ENCODE peak calls at places on chromosomes 5 and 9, in seven cellular contexts. J, O, G, T, R, M and V are unnamed samples.

GRCh38 chr9:19781240-19781639 is 7.6 kb downstream of the SLC24A2 start:
- DNase-seq in T (no peak), O (no peak), M (no peak), R (no peak), J (no peak), G (no peak), V (no peak)

GRCh38 chr5:176578391-176578808 is 29.3 kb downstream of the CDHR2 start:
- DNase-seq in G (peak; percentile 37), R (no peak), M (no peak), T (peak; percentile 37), J (peak; percentile 21), O (no peak), V (peak; percentile 49)

GRCh38 chr5:52620315-52620714 is 167.4 kb upstream of the ITGA1 start:
- DNase-seq in T (no peak), R (no peak), J (no peak), G (no peak), M (no peak), O (no peak), V (no peak)

GRCh38 chr5:147750065-147750464 is 32.5 kb downstream of the JAKMIP2 start:
- DNase-seq in R (no peak), J (no peak), T (peak; percentile 8), M (no peak), G (no peak), O (no peak), V (no peak)

GRCh38 chr5:40221796-40222195 is 457.9 kb upstream of the PTGER4 start:
- DNase-seq in M (no peak), J (no peak), R (no peak), G (peak; percentile 94), O (no peak), T (no peak), V (no peak)

GRCh38 chr5:146047396-146047795 is 58.0 kb downstream of the PLAC8L1 start:
- DNase-seq in J (no peak), T (no peak), O (no peak), M (no peak), R (no peak), G (no peak), V (no peak)

GRCh38 chr5:88890070-88890781 is 7.2 kb upstream of the MEF2C start:
- DNase-seq in T (no peak), R (no peak), M (no peak), O (no peak), J (no peak), G (no peak), V (no peak)

GRCh38 chr5:154517181-154517580 is 39.2 kb upstream of the HAND1 start:
- DNase-seq in R (no peak), O (no peak), G (no peak), J (no peak), M (no peak), T (no peak), V (no peak)

GRCh38 chr5:179558912-179559279 is 8.5 kb downstream of the RUFY1 start:
- DNase-seq in O (no peak), J (no peak), G (peak; percentile 40), T (peak; percentile 85), R (no peak), M (no peak), V (no peak)

GRCh38 chr5:176550275-176550831 is 1.2 kb downstream of the CDHR2 start:
- DNase-seq in T (no peak), R (no peak), M (no peak), J (no peak), G (no peak), O (no peak), V (no peak)

GRCh38 chr5:135069016-135069770 is 35.2 kb upstream of the PITX1 start:
- DNase-seq in O (no peak), M (no peak), J (no peak), R (no peak), G (no peak), T (no peak), V (no peak)

GRCh38 chr5:176994460-176995121 is 12.0 kb downstream of the UIMC1 start:
- DNase-seq in G (peak; percentile 60), O (no peak), M (no peak), J (no peak), T (no peak), R (no peak), V (no peak)

GRCh38 chr9:106945727-106946690 is 83.0 kb downstream of the ZNF462 start:
- DNase-seq in J (no peak), T (no peak), R (no peak), O (peak; percentile 35), G (peak; percentile 94), M (no peak), V (no peak)

GRCh38 chr5:99243111-99243510 is 314.3 kb upstream of the CHD1 start:
- DNase-seq in T (no peak), J (no peak), G (no peak), R (no peak), M (no peak), O (no peak), V (no peak)

GRCh38 chr5:135443329-135443960 is 3.7 kb downstream of the DCANP1 start:
- DNase-seq in R (no peak), J (no peak), M (no peak), G (no peak), O (no peak), T (no peak), V (peak; percentile 88)

GRCh38 chr5:343461-344401 is 22.2 kb downstream of the AHRR start:
- DNase-seq in O (no peak), M (no peak), T (peak; percentile 65), R (peak; percentile 78), G (peak; percentile 46), J (no peak), V (peak; percentile 53)

GRCh38 chr5:95283022-95283615 is 1.8 kb downstream of the MCTP1 start:
- DNase-seq in R (no peak), J (no peak), O (no peak), M (no peak), G (no peak), T (peak; percentile 34), V (no peak)

GRCh38 chr5:97162045-97162444 is 19.6 kb upstream of the LIX1 start:
- DNase-seq in T (peak; percentile 72), G (peak; percentile 85), O (peak; percentile 61), J (peak; percentile 45), M (no peak), R (peak; percentile 56), V (no peak)

GRCh38 chr5:100777680-100778281 is 125.3 kb downstream of the ST8SIA4 start:
- DNase-seq in R (peak; percentile 31), G (peak; percentile 83), J (no peak), M (no peak), O (peak; percentile 81), T (no peak), V (no peak)

GRCh38 chr9:78566948-78567675 is 270.2 kb downstream of the PSAT1 start:
- DNase-seq in T (no peak), R (no peak), G (peak; percentile 56), J (no peak), O (no peak), M (no peak), V (no peak)

GRCh38 chr9:109602987-109603386 is 104.9 kb upstream of the PTPN3 start:
- DNase-seq in J (no peak), R (no peak), M (no peak), T (no peak), G (peak; percentile 6), O (no peak), V (no peak)

GRCh38 chr5:113345261-113345940 is 89.4 kb downstream of the TSSK1B start:
- DNase-seq in J (no peak), T (no peak), M (no peak), G (peak; percentile 85), R (no peak), O (no peak), V (no peak)

GRCh38 chr5:45484781-45485180 is 211.4 kb downstream of the HCN1 start:
- DNase-seq in T (no peak), J (no peak), M (no peak), R (no peak), O (no peak), G (no peak), V (no peak)

GRCh38 chr9:127283917-127284316 is 19.3 kb downstream of the GARNL3 start:
- DNase-seq in J (no peak), T (no peak), G (peak; percentile 53), R (no peak), M (no peak), O (no peak), V (no peak)

GRCh38 chr5:155616779-155617392 is 603.3 kb downstream of the KIF4B start:
- DNase-seq in J (peak; percentile 21), R (peak; percentile 64), M (peak; percentile 4), O (no peak), G (peak; percentile 10), T (peak; percentile 10), V (peak; percentile 3)

GRCh38 chr9:547309-547708 is 294.2 kb upstream of the DMRT1 start:
- DNase-seq in O (no peak), T (no peak), M (no peak), J (no peak), G (no peak), R (no peak), V (no peak)

GRCh38 chr5:54836959-54837534 is 148.3 kb downstream of the ESM1 start:
- DNase-seq in O (no peak), R (no peak), J (no peak), T (no peak), M (no peak), G (no peak), V (no peak)